ENCODE peak calls at places on chromosomes 7 and 10, in ten cellular contexts. U is ovary, F is sigmoid colon, A is suprapubic skin, V is transverse colon, S is K562, W is esophagus muscularis mucosa, Y is stomach, P is H1, Q is A549. H is an unnamed sample.

GRCh38 chr7:36216063-36216684 is 63.1 kb downstream of the EEPD1 start:
- DNase-seq in A (no peak), V (peak; percentile 46), P (no peak), Q (no peak), W (no peak), S (no peak), F (no peak), U (no peak), Y (no peak), H (no peak)

GRCh38 chr7:35869810-35870209 is 69.0 kb downstream of the SEPTIN7 start:
- DNase-seq in A (no peak), F (no peak), U (no peak), Y (no peak), Q (no peak), P (no peak), V (no peak), S (no peak), W (no peak), H (no peak)

GRCh38 chr7:54885285-54885684 is 126.3 kb upstream of the SEC61G start:
- DNase-seq in U (no peak), Y (no peak), F (no peak), A (no peak), P (no peak), Q (no peak), S (no peak), V (no peak), W (no peak), H (no peak)

GRCh38 chr10:29648114-29648982 is 13.6 kb upstream of the SVIL start:
- DNase-seq in P (no peak), V (peak; percentile 47), U (no peak), Y (peak; percentile 51), S (no peak), F (no peak), A (no peak), W (no peak), Q (no peak), H (no peak)

GRCh38 chr7:98251251-98251843 is 685 bp downstream of the TECPR1 start:
- DNase-seq in A (no peak), Q (no peak), U (no peak), W (no peak), F (no peak), P (no peak), Y (peak; percentile 78), V (peak; percentile 79), S (peak; percentile 17), H (no peak)

GRCh38 chr7:151104411-151105235 is 18.3 kb downstream of the AGAP3 start:
- DNase-seq in A (peak; percentile 37), V (no peak), S (no peak), Q (no peak), P (no peak), F (no peak), Y (no peak), W (no peak), U (no peak), H (peak; percentile 62)

GRCh38 chr7:5422324-5423271 is 1.0 kb downstream of the TNRC18 start:
- DNase-seq in Q (no peak), Y (no peak), U (peak; percentile 53), V (no peak), S (peak; percentile 13), F (no peak), W (no peak), P (no peak), A (no peak), H (no peak)

GRCh38 chr10:132921086-132921485 is 21.3 kb downstream of the CFAP46 start:
- DNase-seq in F (no peak), Y (no peak), S (no peak), U (no peak), P (no peak), W (no peak), Q (no peak), V (no peak), A (no peak), H (no peak)

GRCh38 chr10:13684252-13684791 is 97.6 kb downstream of the PRPF18 start:
- DNase-seq in V (peak; percentile 43), P (no peak), Q (no peak), U (peak; percentile 60), F (peak; percentile 92), A (no peak), W (no peak), S (no peak), Y (peak; percentile 43), H (peak; percentile 28)

GRCh38 chr10:132610071-132610701 is 72.6 kb downstream of the INPP5A start:
- DNase-seq in P (no peak), S (no peak), U (peak; percentile 23), Y (no peak), A (peak; percentile 46), Q (no peak), F (peak; percentile 61), V (no peak), W (no peak), H (no peak)

GRCh38 chr10:36624551-36625100 is 500.8 kb upstream of the ANKRD30A start:
- DNase-seq in Y (no peak), U (no peak), F (no peak), P (no peak), W (no peak), V (no peak), A (no peak), Q (no peak), S (no peak), H (no peak)

GRCh38 chr7:113548137-113548536 is 370.7 kb downstream of the PPP1R3A start:
- DNase-seq in A (no peak), Y (no peak), S (no peak), P (no peak), F (no peak), U (no peak), Q (no peak), V (no peak), W (no peak), H (no peak)
- H3K27ac ChIP-seq in A (no peak overlapping the region), Y (no peak overlapping the region), S (no peak overlapping the region), P (no peak overlapping the region), F (no peak overlapping the region), U (no peak overlapping the region), Q (no peak overlapping the region), V (no peak overlapping the region), W (no peak overlapping the region), H (no peak overlapping the region)

GRCh38 chr7:138246391-138246790 is 170.1 kb downstream of the AKR1D1 start:
- DNase-seq in V (no peak), F (no peak), U (no peak), W (no peak), Q (no peak), P (no peak), S (no peak), A (no peak), Y (no peak), H (no peak)

GRCh38 chr7:138245216-138245615 is 169.0 kb downstream of the AKR1D1 start:
- DNase-seq in S (no peak), W (no peak), Y (no peak), A (no peak), Q (no peak), V (no peak), U (no peak), P (no peak), F (no peak), H (no peak)

GRCh38 chr7:138244606-138245005 is 168.3 kb downstream of the AKR1D1 start:
- DNase-seq in V (no peak), A (no peak), W (no peak), S (no peak), F (no peak), U (no peak), Y (no peak), Q (no peak), P (no peak), H (no peak)

GRCh38 chr7:138245682-138246081 is 169.4 kb downstream of the AKR1D1 start:
- DNase-seq in P (no peak), Y (no peak), A (no peak), W (no peak), V (no peak), S (no peak), Q (no peak), U (no peak), F (no peak), H (no peak)

DNA sequence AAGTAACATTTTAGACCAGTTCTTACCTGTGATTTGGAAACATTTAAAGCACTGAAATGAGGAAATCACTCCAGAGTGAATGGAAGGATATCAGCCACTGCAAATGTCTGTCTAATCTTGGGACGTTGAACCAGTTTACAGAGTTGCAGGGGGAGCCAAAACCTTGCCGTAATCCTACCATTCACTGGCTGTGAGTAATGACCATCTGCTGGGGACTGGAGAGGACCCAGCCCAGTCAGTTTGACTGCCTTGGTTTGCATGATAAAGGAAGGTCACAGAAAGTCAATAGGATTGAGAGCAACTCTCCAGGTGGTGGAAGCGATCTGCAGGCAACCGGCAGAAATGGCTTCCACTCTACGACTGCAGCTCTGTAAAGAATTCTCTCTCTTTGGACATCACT is 167.2 kb downstream of the AKR1D1 start:
- DNase-seq in S (peak; percentile 50), Q (peak; percentile 13), U (no peak), Y (peak; percentile 59), A (no peak), V (no peak), F (no peak), W (no peak), P (peak; percentile 91), H (no peak)
- TF ChIP-seq EP300 in S (peak; percentile 92), Q (no peak), U (no peak), Y (no peak), A (no peak), V (no peak), F (no peak), W (no peak), P (no peak), H (no peak)

GRCh38 chr10:62382831-62383230 is 8.7 kb downstream of the ZNF365 start:
- DNase-seq in F (no peak), V (no peak), W (peak; percentile 2), U (no peak), Q (no peak), A (no peak), S (no peak), P (no peak), Y (no peak), H (no peak)

GRCh38 chr10:62380002-62380401 is 5.8 kb downstream of the ZNF365 start:
- DNase-seq in Q (peak; percentile 76), S (no peak), U (no peak), W (no peak), F (no peak), V (no peak), A (no peak), P (no peak), Y (no peak), H (no peak)

GRCh38 chr10:62384057-62384446 is 9.9 kb downstream of the ZNF365 start:
- DNase-seq in Q (peak; percentile 10), U (no peak), A (no peak), P (no peak), Y (no peak), F (no peak), V (no peak), W (no peak), S (no peak), H (no peak)

GRCh38 chr10:62379394-62379793 is 5.2 kb downstream of the ZNF365 start:
- DNase-seq in F (no peak), U (no peak), Q (no peak), V (no peak), S (no peak), A (no peak), Y (no peak), P (no peak), W (no peak), H (no peak)

GRCh38 chr10:62381385-62382102 is 7.4 kb downstream of the ZNF365 start:
- DNase-seq in S (no peak), Y (no peak), F (no peak), V (no peak), P (no peak), A (no peak), W (peak; percentile 78), Q (no peak), U (no peak), H (no peak)
- H3K27ac ChIP-seq in S (no peak overlapping the region), Y (no peak overlapping the region), F (no peak overlapping the region), V (no peak overlapping the region), P (no peak overlapping the region), A (no peak overlapping the region), W (no peak overlapping the region), Q (no peak overlapping the region), U (no peak overlapping the region), H (no peak overlapping the region)

GRCh38 chr7:121211253-121211652 is 117.5 kb upstream of the WNT16 start:
- DNase-seq in A (no peak), P (no peak), S (no peak), W (no peak), F (no peak), Q (no peak), Y (no peak), U (no peak), V (no peak), H (no peak)
- TF ChIP-seq EP300 in A (no peak), P (no peak), S (no peak), W (no peak), F (no peak), Q (no peak), Y (no peak), U (no peak), V (no peak), H (no peak)

H was measured in tibial nerve.